ENCODE peak calls at places on chromosomes 12 and 14, in four cellular contexts. D, W, J and T are unnamed samples.

GRCh38 chr14:50082784-50083466 is 33.4 kb downstream of the VCPKMT start:
- DNase-seq in D (no peak), W (peak; percentile 57), J (no peak), T (peak; percentile 57)

GRCh38 chr14:63308723-63309317 is 9.9 kb downstream of the GPHB5 start:
- DNase-seq in D (peak; percentile 40), W (no peak), J (peak; percentile 6), T (no peak)

GRCh38 chr12:93844385-93844784 is 167.2 kb downstream of the CRADD start:
- DNase-seq in D (no peak), W (no peak), J (no peak), T (no peak)

GRCh38 chr12:125183187-125184067 is 118.2 kb downstream of the AACS start:
- DNase-seq in D (peak; percentile 45), W (peak; percentile 83), J (peak; percentile 90), T (peak; percentile 90)

GRCh38 chr12:108804361-108804949 is 52.9 kb downstream of the SSH1 start:
- DNase-seq in D (no peak), W (no peak), J (no peak), T (no peak)

GRCh38 chr14:54784657-54785056 is 118.0 kb downstream of the GCH1 start:
- DNase-seq in D (no peak), W (no peak), J (no peak), T (no peak)

GRCh38 chr12:22202847-22203246 is 131.7 kb downstream of the ST8SIA1 start:
- DNase-seq in D (no peak), W (no peak), J (no peak), T (no peak)

GRCh38 chr12:131114331-131114730 is 160.6 kb downstream of the ADGRD1 start:
- DNase-seq in D (no peak), W (no peak), J (no peak), T (no peak)

GRCh38 chr14:68312884-68313725 is 479.8 kb downstream of the ZFP36L1 start:
- DNase-seq in D (no peak), W (no peak), J (no peak), T (no peak)

GRCh38 chr14:31898835-31899528 is 178.1 kb upstream of the ARHGAP5 start:
- DNase-seq in D (no peak), W (no peak), J (no peak), T (no peak)

GRCh38 chr12:125330645-125331341 is 265.6 kb downstream of the AACS start:
- DNase-seq in D (peak; percentile 8), W (peak; percentile 63), J (peak; percentile 85), T (peak; percentile 83)

GRCh38 chr12:66403746-66404145 is 101.5 kb downstream of the HELB start:
- DNase-seq in D (no peak), W (no peak), J (no peak), T (no peak)

GRCh38 chr12:88172844-88173407 is 30.8 kb downstream of the TMTC3 start:
- DNase-seq in D (no peak), W (no peak), J (no peak), T (no peak)

GRCh38 chr14:50999726-51000125 is 55.4 kb upstream of the PYGL start:
- DNase-seq in D (no peak), W (no peak), J (no peak), T (no peak)

GRCh38 chr12:108321688-108322087 is 17.4 kb downstream of the CMKLR1 start:
- DNase-seq in D (no peak), W (no peak), J (no peak), T (no peak)

GRCh38 chr12:79841248-79841877 is 93.5 kb downstream of the PPP1R12A start:
- DNase-seq in D (no peak), W (no peak), J (no peak), T (no peak)

GRCh38 chr14:34781242-34781641 is 66.8 kb upstream of the CFL2 start:
- DNase-seq in D (no peak), W (no peak), J (no peak), T (no peak)

GRCh38 chr12:56631790-56632700 is 1.9 kb upstream of the BAZ2A start:
- DNase-seq in D (no peak), W (peak; percentile 82), J (peak; percentile 84), T (no peak)

GRCh38 chr12:67161322-67161918 is 107.7 kb upstream of the CAND1 start:
- DNase-seq in D (no peak), W (peak; percentile 33), J (peak; percentile 19), T (peak; percentile 6)

GRCh38 chr14:76651410-76652055 is 109.7 kb upstream of the VASH1 start:
- DNase-seq in D (no peak), W (no peak), J (no peak), T (no peak)

GRCh38 chr14:100965296-100965695 is 61.8 kb upstream of the RTL1 start:
- DNase-seq in D (no peak), W (no peak), J (no peak), T (no peak)

GRCh38 chr12:3170423-3171194 is 93.4 kb downstream of the TSPAN9 start:
- DNase-seq in D (peak; percentile 67), W (no peak), J (no peak), T (no peak)

GRCh38 chr14:74950795-74951442 is 4.5 kb downstream of the PGF start:
- DNase-seq in D (no peak), W (peak; percentile 36), J (no peak), T (no peak)

GRCh38 chr14:104872469-104873341 is 7.6 kb downstream of the CEP170B start:
- DNase-seq in D (no peak), W (peak; percentile 65), J (peak; percentile 33), T (no peak)

GRCh38 chr14:73789996-73790581 is 61.5 kb upstream of the PTGR2 start:
- DNase-seq in D (no peak), W (no peak), J (no peak), T (no peak)

GRCh38 chr14:84937449-84937848 is 592.5 kb upstream of the FLRT2 start:
- DNase-seq in D (no peak), W (no peak), J (no peak), T (no peak)

GRCh38 chr12:13000935-13001724 is 1.1 kb upstream of the HEBP1 start:
- DNase-seq in D (peak; percentile 18), W (peak; percentile 51), J (peak; percentile 45), T (peak; percentile 48)

GRCh38 chr12:96047621-96048211 is 12.3 kb upstream of the LTA4H start:
- DNase-seq in D (peak; percentile 93), W (peak; percentile 48), J (no peak), T (no peak)

GRCh38 chr12:52539024-52539820 is 13.7 kb downstream of the KRT71 start:
- DNase-seq in D (no peak), W (no peak), J (no peak), T (no peak)

GRCh38 chr12:7460375-7461259 is 16.7 kb upstream of the CD163L1 start:
- DNase-seq in D (peak; percentile 34), W (peak; percentile 52), J (peak; percentile 48), T (peak; percentile 25)

GRCh38 chr14:68082698-68083291 is 263.2 kb downstream of the RAD51B start:
- DNase-seq in D (no peak), W (no peak), J (no peak), T (no peak)

GRCh38 chr12:46383654-46384450 is 11.3 kb upstream of the SLC38A2 start:
- DNase-seq in D (peak; percentile 62), W (peak; percentile 94), J (no peak), T (no peak)
- TF ChIP-seq POLR2A in D (peak; percentile 44), W (no peak), J (peak; percentile 70), T (peak; percentile 80)

DNA sequence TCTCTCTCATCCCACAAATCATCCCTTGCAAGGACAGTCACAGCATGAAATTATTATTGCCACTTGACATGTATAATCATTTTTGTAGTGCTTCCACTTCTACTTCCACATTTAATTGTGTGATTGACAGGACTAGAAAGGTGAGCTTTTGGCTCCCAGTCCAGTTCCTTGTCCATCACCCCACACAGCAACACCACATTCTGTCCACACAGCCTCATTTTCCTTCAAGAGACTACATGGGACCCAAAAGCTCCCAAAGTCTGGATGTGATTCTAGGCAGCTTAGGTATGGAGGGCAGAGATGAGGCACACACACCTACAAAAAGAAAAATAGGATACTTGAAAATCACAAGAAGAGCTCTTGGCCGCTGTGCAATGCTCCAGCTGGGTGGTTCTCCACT is 366.3 kb downstream of the DPF3 start:
- DNase-seq in D (no peak), W (no peak), J (no peak), T (no peak)
- TF ChIP-seq POLR2AphosphoS5 in D (no peak), W (no peak), J (no peak), T (no peak)

GRCh38 chr12:14362347-14362746 is 3.1 kb upstream of the ATF7IP start:
- DNase-seq in D (no peak), W (no peak), J (no peak), T (no peak)
- TF ChIP-seq POLR2A in D (no peak), W (no peak), J (no peak), T (no peak)

GRCh38 chr12:6374028-6374780 is 1.2 kb downstream of the SCNN1A start:
- DNase-seq in D (no peak), W (no peak), J (no peak), T (no peak)
- TF ChIP-seq POLR2AphosphoS5 in D (no peak), W (no peak), J (no peak), T (no peak)

GRCh38 chr14:94623856-94624499 is 11.8 kb downstream of the SERPINA3 start:
- DNase-seq in D (no peak), W (no peak), J (no peak), T (no peak)
- TF ChIP-seq POLR2A in D (no peak), W (no peak), J (no peak), T (no peak)

GRCh38 chr12:43453761-43454160 is 98.2 kb downstream of the ADAMTS20 start:
- DNase-seq in D (no peak), W (no peak), J (no peak), T (no peak)
- TF ChIP-seq POLR2AphosphoS5 in D (no peak), W (no peak), J (no peak), T (no peak)

DNA sequence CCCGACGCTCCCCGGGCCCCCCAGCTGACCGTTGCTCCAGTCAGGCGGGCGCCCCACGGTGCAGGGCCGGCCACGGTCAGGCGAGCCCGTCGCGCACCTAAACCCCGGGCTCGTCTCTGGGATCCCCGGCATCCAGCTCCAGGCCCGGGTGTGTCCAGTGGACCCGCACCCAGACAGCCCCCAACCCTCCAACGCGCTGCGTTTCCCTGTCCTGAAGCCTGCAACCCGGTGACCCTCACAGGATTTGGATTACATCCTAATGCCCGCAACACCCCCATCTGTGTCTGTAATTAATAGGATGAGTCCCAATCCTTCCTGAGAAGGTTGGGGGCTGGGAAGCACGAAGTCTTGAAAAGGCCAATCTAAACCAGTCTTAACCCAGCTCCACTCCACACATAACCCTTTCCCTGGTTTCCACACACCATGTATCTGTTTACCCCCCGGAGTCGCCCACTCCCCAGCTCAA is 10.4 kb downstream of the CPNE6 start:
- DNase-seq in D (no peak), W (no peak), J (no peak), T (no peak)
- TF ChIP-seq POLR2A in D (peak; percentile 15), W (no peak), J (no peak), T (no peak)

DNA sequence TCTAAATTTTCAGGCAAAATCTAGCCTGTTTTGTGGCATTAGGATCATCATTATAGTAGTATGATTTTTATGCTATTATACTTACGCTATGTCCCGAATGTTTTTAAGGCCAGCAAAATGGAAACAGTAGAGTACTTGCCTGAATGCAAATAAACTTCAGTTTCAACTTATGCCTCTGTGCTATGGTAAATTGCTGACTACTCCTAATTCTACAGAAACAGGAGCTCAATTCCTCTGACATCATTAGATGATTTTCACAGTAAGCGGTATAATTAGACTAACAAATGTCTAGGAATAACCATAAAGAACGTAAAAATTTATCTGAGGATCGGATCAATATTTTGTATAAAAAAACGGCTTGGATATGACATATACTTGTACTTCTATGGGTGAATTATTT is 270.0 kb downstream of the EGLN3 start:
- DNase-seq in D (no peak), W (no peak), J (no peak), T (no peak)
- TF ChIP-seq POLR2AphosphoS5 in D (no peak), W (no peak), J (no peak), T (no peak)